ENCODE peak calls at places on chromosome 17, in five cellular contexts. P, Y, V, C and J are unnamed samples.

GRCh38 chr17:78883090-78883532 is 19.9 kb downstream of the CEP295NL start:
- DNase-seq in P (peak; percentile 75), Y (no peak), V (no peak), C (no peak), J (peak; percentile 88)

GRCh38 chr17:15154618-15155017 is 110.5 kb downstream of the PMP22 start:
- DNase-seq in P (peak; percentile 3), Y (no peak), V (no peak), C (no peak), J (no peak)

GRCh38 chr17:57256708-57257112 is 387 bp downstream of the MSI2 start:
- DNase-seq in P (no peak), Y (no peak), V (no peak), C (no peak), J (peak; percentile 33)

GRCh38 chr17:5651348-5651747 is 67.0 kb upstream of the NLRP1 start:
- DNase-seq in P (no peak), Y (no peak), V (no peak), C (no peak), J (no peak)

GRCh38 chr17:62797959-62798358 is 10.2 kb downstream of the MARCHF10 start:
- DNase-seq in P (peak; percentile 47), Y (no peak), V (no peak), C (no peak), J (peak; percentile 39)

GRCh38 chr17:50920041-50920410 is 53.9 kb upstream of the TOB1 start:
- DNase-seq in P (no peak), Y (no peak), V (no peak), C (no peak), J (no peak)

GRCh38 chr17:16449121-16449570 is 33.8 kb downstream of the TRPV2 start:
- DNase-seq in P (peak; percentile 74), Y (no peak), V (no peak), C (no peak), J (peak; percentile 60)

GRCh38 chr17:35496470-35497290 is 40.8 kb downstream of the SLFN12L start:
- DNase-seq in P (no peak), Y (no peak), V (peak; percentile 56), C (no peak), J (no peak)

GRCh38 chr17:73283250-73283649 is 21.6 kb upstream of the CPSF4L start:
- DNase-seq in P (no peak), Y (no peak), V (no peak), C (no peak), J (no peak)

GRCh38 chr17:15261063-15261817 is 3.9 kb downstream of the PMP22 start:
- DNase-seq in P (peak; percentile 60), Y (peak; percentile 51), V (peak; percentile 75), C (no peak), J (peak; percentile 80)

GRCh38 chr17:37177234-37177633 is 198.6 kb upstream of the C17orf78 start:
- DNase-seq in P (no peak), Y (no peak), V (no peak), C (no peak), J (no peak)

GRCh38 chr17:37179893-37180292 is 195.9 kb upstream of the C17orf78 start:
- DNase-seq in P (peak; percentile 87), Y (no peak), V (no peak), C (no peak), J (peak; percentile 71)

GRCh38 chr17:37180371-37180770 is 195.4 kb upstream of the C17orf78 start:
- DNase-seq in P (peak; percentile 39), Y (no peak), V (no peak), C (no peak), J (no peak)

GRCh38 chr17:37170881-37171460 is 204.8 kb upstream of the C17orf78 start:
- DNase-seq in P (no peak), Y (no peak), V (no peak), C (peak; percentile 17), J (no peak)

GRCh38 chr17:37176683-37177082 is 199.1 kb upstream of the C17orf78 start:
- DNase-seq in P (peak; percentile 55), Y (no peak), V (no peak), C (no peak), J (peak; percentile 27)
- H3K27ac ChIP-seq in P (no peak overlapping the region), Y (no peak overlapping the region), V (no peak overlapping the region), C (no peak overlapping the region), J (peak overlapping the region; percentile 24)

GRCh38 chr17:7329360-7330098 is 394 bp upstream of the NEURL4 start:
- DNase-seq in P (peak; percentile 99), Y (peak; percentile 99), V (peak; percentile 100), C (peak; percentile 99), J (peak; percentile 99)

GRCh38 chr17:7328009-7328408 is 1.1 kb downstream of the NEURL4 start:
- DNase-seq in P (no peak), Y (no peak), V (no peak), C (no peak), J (no peak)

GRCh38 chr17:7327501-7327900 is 1.6 kb downstream of the NEURL4 start:
- DNase-seq in P (no peak), Y (no peak), V (no peak), C (no peak), J (no peak)

GRCh38 chr17:7328840-7329359 is at the start of gene NEURL4:
- DNase-seq in P (no peak), Y (no peak), V (no peak), C (no peak), J (peak; percentile 59)

DNA sequence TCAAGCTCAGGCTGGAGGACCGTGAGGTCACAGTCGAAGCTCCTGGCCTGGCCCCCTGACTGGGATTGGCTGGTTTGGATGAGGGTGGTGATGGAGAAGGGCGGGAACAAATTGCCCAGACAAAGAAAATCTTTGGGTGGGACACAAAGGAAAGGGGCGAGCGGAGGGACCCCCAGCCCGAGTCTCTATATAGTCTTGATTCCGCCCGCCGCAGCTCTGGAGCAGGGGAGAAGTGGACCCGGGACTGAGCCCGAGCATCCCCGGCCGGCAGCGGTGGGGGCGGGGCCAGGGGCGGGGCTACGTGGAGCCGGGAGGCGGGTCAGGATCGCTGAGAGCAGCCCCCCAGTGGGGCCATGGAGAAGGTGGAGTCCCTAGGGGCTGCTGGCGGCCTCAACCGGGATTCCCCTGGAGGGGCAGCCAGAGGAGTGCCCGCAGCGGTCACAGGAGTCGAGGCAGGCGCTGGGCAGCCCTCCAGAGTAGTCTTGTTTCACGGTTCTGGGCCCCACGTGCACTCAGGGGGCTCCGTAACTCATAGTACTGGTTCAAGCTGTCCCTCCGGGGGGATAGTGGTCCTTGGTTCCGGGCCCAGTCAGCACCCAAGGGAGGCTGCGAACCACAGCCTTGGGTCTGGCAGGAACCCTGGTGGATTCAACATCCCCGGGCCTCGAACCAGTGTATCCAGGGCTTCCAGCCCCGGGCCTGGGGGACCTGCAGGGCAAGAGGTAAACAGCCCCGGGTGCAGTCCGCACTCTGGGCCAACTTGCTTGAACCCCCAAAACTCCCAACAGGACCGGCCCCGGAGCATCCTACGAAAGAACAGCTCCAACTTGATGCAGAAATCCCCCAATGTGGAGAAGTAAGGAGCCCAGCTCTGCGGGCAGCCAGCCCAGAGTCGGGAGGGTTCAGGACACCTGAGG is 1.2 kb upstream of the NEURL4 start:
- DNase-seq in P (peak; percentile 70), Y (peak; percentile 88), V (peak; percentile 96), C (no peak), J (peak; percentile 93)
- H3K14ac ChIP-seq in P (peak overlapping the region; percentile 62), Y (no peak overlapping the region), V (peak overlapping the region; percentile 82), C (no peak overlapping the region), J (no peak overlapping the region)

DNA sequence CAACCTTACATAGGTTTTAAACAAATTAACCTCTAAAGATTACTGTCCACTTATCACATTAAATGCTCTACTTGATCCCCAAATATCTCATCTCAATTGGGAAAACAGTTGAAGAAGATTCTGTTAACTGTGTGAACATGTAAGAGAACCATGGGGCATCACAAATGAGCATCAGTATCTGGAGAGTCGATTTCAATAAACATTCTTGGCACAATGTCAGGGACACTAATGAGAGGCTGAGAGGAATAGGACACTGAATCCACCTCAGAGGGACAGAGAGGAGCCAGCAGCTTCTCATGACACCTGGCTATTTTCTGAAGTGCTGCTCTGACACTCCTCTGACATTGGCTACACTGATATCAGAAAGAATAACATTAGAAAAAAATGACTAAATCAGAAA is 67.3 kb downstream of the SNX11 start:
- DNase-seq in P (no peak), Y (no peak), V (no peak), C (no peak), J (no peak)
- H2BK15ac ChIP-seq in P (no peak overlapping the region), Y (no peak overlapping the region), V (no peak overlapping the region), C (no peak overlapping the region), J (no peak overlapping the region)

DNA sequence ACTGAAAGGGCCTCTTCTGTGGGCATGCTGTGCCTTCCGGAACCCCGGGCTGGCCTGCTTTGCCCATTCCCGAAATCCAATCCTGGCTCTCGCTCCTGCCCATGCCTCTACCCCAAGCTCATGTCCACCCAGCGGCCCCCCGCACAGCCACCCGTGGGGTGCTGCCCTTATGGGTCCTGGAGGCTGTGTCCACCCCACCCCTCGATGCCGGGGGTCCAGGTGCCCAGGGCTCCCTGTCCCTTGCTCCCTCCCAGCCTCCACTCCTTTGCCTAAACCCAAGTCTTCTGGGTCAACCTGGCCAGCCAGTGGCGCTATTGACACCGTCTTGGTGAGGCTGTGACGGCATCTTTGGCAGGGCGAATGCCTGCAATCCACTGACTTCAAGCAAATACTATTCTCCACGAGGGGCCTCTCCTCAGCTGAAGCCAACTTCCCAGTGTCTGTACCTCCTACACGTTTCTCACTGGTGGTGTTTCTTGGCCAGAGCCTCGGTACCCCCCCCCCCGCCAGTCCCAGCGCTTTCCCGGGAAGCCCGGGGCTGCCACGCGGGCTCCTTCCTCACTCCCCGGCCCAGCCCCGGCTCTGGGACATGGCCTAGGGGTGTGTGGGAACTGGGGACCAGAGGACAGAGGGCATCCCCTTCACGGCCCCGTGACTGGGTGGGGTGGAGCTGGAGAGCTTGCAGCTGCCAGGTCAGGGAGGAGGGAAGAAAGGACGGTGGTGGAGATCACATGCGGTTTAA is 12.2 kb upstream of the DUS1L start:
- DNase-seq in P (no peak), Y (no peak), V (peak; percentile 80), C (no peak), J (no peak)
- H3K27ac ChIP-seq in P (no peak overlapping the region), Y (no peak overlapping the region), V (no peak overlapping the region), C (no peak overlapping the region), J (no peak overlapping the region)

GRCh38 chr17:40473573-40474365 is 27.7 kb downstream of the TNS4 start:
- DNase-seq in P (no peak), Y (no peak), V (no peak), C (no peak), J (no peak)
- H3K14ac ChIP-seq in P (no peak overlapping the region), Y (no peak overlapping the region), V (no peak overlapping the region), C (no peak overlapping the region), J (no peak overlapping the region)

GRCh38 chr17:75785770-75786538 is 1.3 kb downstream of the UNK start:
- DNase-seq in P (peak; percentile 68), Y (no peak), V (no peak), C (no peak), J (peak; percentile 69)
- H2BK15ac ChIP-seq in P (peak overlapping the region; percentile 88), Y (no peak overlapping the region), V (no peak overlapping the region), C (no peak overlapping the region), J (no peak overlapping the region)

GRCh38 chr17:42078396-42079042 is 19.8 kb downstream of the ZNF385C start:
- DNase-seq in P (no peak), Y (no peak), V (no peak), C (no peak), J (peak; percentile 22)
- H3K27ac ChIP-seq in P (no peak overlapping the region), Y (no peak overlapping the region), V (no peak overlapping the region), C (no peak overlapping the region), J (no peak overlapping the region)